ENCODE peak calls at places on chromosomes 11 and 22, in nine cellular contexts. O, U, G, E, D, S, N, J and Z are unnamed samples.
A peak's percentile ranks its signal among the peaks of the same experiment; 100 is the strongest.

GRCh38 chr11:121328967-121329653 is 36.5 kb downstream of the SC5D start:
- DNase-seq in S (no peak), U (no peak), G (no peak), E (no peak), D (no peak), J (no peak), O (no peak), N (no peak), Z (no peak)

GRCh38 chr11:65077466-65077865 is 6.4 kb downstream of the CDCA5 start:
- DNase-seq in J (no peak), S (no peak), N (no peak), D (no peak), E (no peak), U (no peak), G (no peak), O (no peak), Z (no peak)

GRCh38 chr11:2528301-2529050 is 83.7 kb downstream of the KCNQ1 start:
- DNase-seq in N (no peak), J (no peak), U (no peak), G (no peak), S (no peak), O (peak; percentile 34), D (no peak), E (no peak), Z (no peak)

GRCh38 chr11:69245491-69246345 is 48.2 kb upstream of the MYEOV start:
- DNase-seq in O (no peak), E (no peak), S (no peak), U (no peak), J (no peak), N (no peak), G (no peak), D (no peak), Z (no peak)

GRCh38 chr22:28025866-28026575 is 107.0 kb upstream of the PITPNB start:
- DNase-seq in N (no peak), U (no peak), S (no peak), G (no peak), J (no peak), D (no peak), E (no peak), O (no peak), Z (no peak)

GRCh38 chr11:78784321-78785061 is 209.8 kb upstream of the NARS2 start:
- DNase-seq in J (no peak), G (peak; percentile 31), O (no peak), S (peak; percentile 57), E (peak; percentile 57), U (no peak), N (no peak), D (no peak), Z (no peak)

GRCh38 chr11:45209904-45210699 is 63.7 kb downstream of the PRDM11 start:
- DNase-seq in N (no peak), J (no peak), D (peak; percentile 45), O (peak; percentile 95), E (no peak), S (no peak), G (peak; percentile 91), U (no peak), Z (no peak)

GRCh38 chr11:94219771-94220170 is 84.6 kb upstream of the IZUMO1R start:
- DNase-seq in D (no peak), S (no peak), O (no peak), U (no peak), E (no peak), G (no peak), J (no peak), N (no peak), Z (no peak)

GRCh38 chr11:30333405-30333804 is 10.5 kb downstream of the ARL14EP start:
- DNase-seq in S (no peak), E (peak; percentile 20), D (no peak), J (no peak), N (no peak), U (no peak), O (no peak), G (peak; percentile 37), Z (no peak)

GRCh38 chr11:17760102-17761029 is 25.8 kb downstream of the KCNC1 start:
- DNase-seq in D (no peak), G (peak; percentile 55), J (peak; percentile 23), E (peak; percentile 30), U (peak; percentile 24), N (peak; percentile 51), S (peak; percentile 62), O (peak; percentile 61), Z (no peak)

GRCh38 chr11:9057032-9057431 is 34.4 kb downstream of the SCUBE2 start:
- DNase-seq in G (no peak), J (no peak), O (no peak), S (no peak), E (no peak), D (no peak), U (no peak), N (no peak), Z (no peak)

GRCh38 chr11:33753304-33753703 is 17.1 kb upstream of the CD59 start:
- DNase-seq in N (no peak), G (peak; percentile 59), U (no peak), E (peak; percentile 77), S (no peak), O (no peak), J (no peak), D (no peak), Z (no peak)

GRCh38 chr11:43580735-43581369 is 99.7 kb upstream of the HSD17B12 start:
- DNase-seq in J (no peak), E (no peak), G (no peak), N (no peak), U (no peak), S (no peak), O (no peak), D (no peak), Z (no peak)